ENCODE peak calls at places on chromosomes 12 and 14, in nine cellular contexts. N is nephron progenitor cell; C is astrocyte of the spinal cord; Y is osteoblast; I is CD8-positive, alpha-beta T cell; P is Calu3; X is adrenal gland; Z is heart right ventricle; Q is astrocyte. U is an unnamed sample.
A peak's percentile ranks its signal among the peaks of the same experiment; 100 is the strongest.

GRCh38 chr14:104400355-104400754 is 179.2 kb upstream of the C14orf180 start:
- DNase-seq in N (no peak), C (no peak), Y (no peak), I (no peak), P (no peak), X (peak; percentile 31), Z (no peak), Q (no peak), U (no peak)

GRCh38 chr12:59086124-59086523 is 165.8 kb upstream of the LRIG3 start:
- DNase-seq in N (no peak), C (no peak), Y (no peak), I (no peak), P (no peak), X (no peak), Z (no peak), Q (peak; percentile 59), U (no peak)

GRCh38 chr14:76313303-76313702 is 62.6 kb upstream of the ESRRB start:
- DNase-seq in N (no peak), C (no peak), Y (no peak), I (no peak), P (no peak), X (no peak), Z (no peak), Q (no peak), U (no peak)

GRCh38 chr14:94040247-94040646 is 14.1 kb downstream of the OTUB2 start:
- DNase-seq in N (no peak), C (no peak), Y (no peak), I (no peak), P (no peak), X (no peak), Z (no peak), Q (no peak), U (no peak)

GRCh38 chr12:116390656-116391335 is 113.3 kb upstream of the MED13L start:
- DNase-seq in N (no peak), C (no peak), Y (no peak), I (no peak), P (no peak), X (no peak), Z (no peak), Q (no peak), U (no peak)

GRCh38 chr12:27505124-27505523 is 18.9 kb upstream of the PPFIBP1 start:
- DNase-seq in N (no peak), C (peak; percentile 78), Y (peak; percentile 75), I (no peak), P (no peak), X (no peak), Z (no peak), Q (peak; percentile 79), U (no peak)

GRCh38 chr14:23432946-23433345 is 2.5 kb downstream of the MYH7 start:
- DNase-seq in N (no peak), C (no peak), Y (no peak), I (no peak), P (no peak), X (no peak), Z (no peak), Q (no peak), U (no peak)

GRCh38 chr14:99660006-99660566 is 15.2 kb downstream of the HHIPL1 start:
- DNase-seq in N (peak; percentile 41), C (no peak), Y (peak; percentile 81), I (no peak), P (no peak), X (no peak), Z (no peak), Q (no peak), U (no peak)

GRCh38 chr14:76101384-76101783 is 50.3 kb upstream of the GPATCH2L start:
- DNase-seq in N (no peak), C (no peak), Y (no peak), I (no peak), P (no peak), X (no peak), Z (no peak), Q (no peak), U (no peak)

GRCh38 chr12:18140969-18141368 is 51.0 kb upstream of the RERGL start:
- DNase-seq in N (no peak), C (no peak), Y (no peak), I (no peak), P (no peak), X (no peak), Z (no peak), Q (no peak), U (no peak)

GRCh38 chr12:63805704-63806672 is 26.3 kb downstream of the RXYLT1 start:
- DNase-seq in N (no peak), C (no peak), Y (no peak), I (no peak), P (no peak), X (no peak), Z (no peak), Q (no peak), U (no peak)

GRCh38 chr12:2640709-2641108 is 154.1 kb upstream of the FKBP4 start:
- DNase-seq in N (no peak), C (peak; percentile 94), Y (peak; percentile 99), I (no peak), P (peak; percentile 52), X (peak; percentile 84), Z (peak; percentile 46), Q (peak; percentile 97), U (no peak)

GRCh38 chr12:68327896-68328295 is 4.3 kb downstream of the MDM1 start:
- DNase-seq in N (no peak), C (no peak), Y (no peak), I (no peak), P (no peak), X (no peak), Z (no peak), Q (no peak), U (no peak)

GRCh38 chr12:1838223-1838993 is 18.0 kb downstream of the LRTM2 start:
- DNase-seq in N (no peak), C (peak; percentile 14), Y (peak; percentile 85), I (no peak), P (no peak), X (no peak), Z (no peak), Q (peak; percentile 7), U (no peak)

GRCh38 chr12:132197581-132198281 is 53.5 kb downstream of the NOC4L start:
- DNase-seq in N (no peak), C (no peak), Y (no peak), I (no peak), P (no peak), X (no peak), Z (peak; percentile 35), Q (no peak), U (no peak)

GRCh38 chr12:75650100-75650499 is 138.7 kb upstream of the KRR1 start:
- DNase-seq in N (no peak), C (no peak), Y (no peak), I (no peak), P (no peak), X (no peak), Z (no peak), Q (no peak), U (no peak)

GRCh38 chr12:122990561-122990960 is 10.1 kb downstream of the ARL6IP4 start:
- DNase-seq in N (no peak), C (no peak), Y (peak; percentile 73), I (no peak), P (no peak), X (no peak), Z (no peak), Q (no peak), U (no peak)

GRCh38 chr14:53570411-53571387 is 385.9 kb downstream of the BMP4 start:
- DNase-seq in N (no peak), C (no peak), Y (no peak), I (no peak), P (no peak), X (no peak), Z (no peak), Q (no peak), U (no peak)

GRCh38 chr14:43204816-43205215 is 1302.3 kb downstream of the FSCB start:
- DNase-seq in N (no peak), C (no peak), Y (no peak), I (no peak), P (no peak), X (no peak), Z (no peak), Q (no peak), U (no peak)

GRCh38 chr12:103736572-103736971 is 104.5 kb downstream of the NT5DC3 start:
- DNase-seq in N (no peak), C (no peak), Y (no peak), I (no peak), P (no peak), X (no peak), Z (no peak), Q (no peak), U (no peak)

GRCh38 chr12:43151406-43152080 is 400.5 kb downstream of the ADAMTS20 start:
- DNase-seq in N (no peak), C (no peak), Y (no peak), I (no peak), P (no peak), X (no peak), Z (no peak), Q (peak; percentile 78), U (no peak)

DNA sequence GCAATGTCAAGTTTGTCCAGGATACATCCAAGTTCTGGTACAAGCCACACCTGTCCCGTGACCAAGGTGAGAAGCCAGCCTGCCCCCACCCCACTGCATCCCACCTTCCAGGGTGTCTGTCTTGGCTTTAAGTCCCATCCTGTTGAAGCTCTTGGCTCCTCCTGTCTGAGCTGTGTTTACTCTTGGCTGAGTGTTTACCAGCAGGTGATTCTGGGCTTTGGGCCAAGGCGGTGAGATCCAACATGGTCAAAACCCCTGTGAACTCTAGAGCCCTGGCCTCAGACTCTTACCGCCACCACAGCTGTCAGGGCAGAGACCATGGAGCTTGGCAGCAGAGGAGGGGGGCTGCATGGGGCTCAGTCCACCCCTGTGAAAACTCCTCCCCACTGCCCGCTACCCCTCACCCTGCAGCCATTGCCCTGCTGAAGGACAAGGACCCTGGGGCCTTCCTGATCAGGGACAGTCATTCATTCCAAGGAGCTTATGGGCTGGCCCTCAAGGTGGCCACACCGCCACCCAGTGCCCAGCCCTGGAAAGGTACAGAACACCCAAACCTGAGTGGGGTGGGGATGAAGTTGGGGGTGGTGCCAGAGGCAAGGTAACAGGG is 11.6 kb downstream of the TNS2 start:
- DNase-seq in N (no peak), C (no peak), Y (peak; percentile 48), I (no peak), P (peak; percentile 63), X (peak; percentile 81), Z (no peak), Q (no peak), U (no peak)
- TF ChIP-seq CTCF in N (no peak), C (no peak), Y (no peak), I (no peak), P (no peak), X (peak; percentile 18), Z (no peak), Q (no peak), U (no peak)

GRCh38 chr14:90060312-90060964 is 1.4 kb upstream of the KCNK13 start:
- DNase-seq in N (peak; percentile 75), C (peak; percentile 48), Y (peak; percentile 96), I (no peak), P (peak; percentile 63), X (peak; percentile 64), Z (no peak), Q (peak; percentile 40), U (peak; percentile 65)
- TF ChIP-seq CTCF in N (peak; percentile 53), C (peak; percentile 60), Y (peak; percentile 39), I (peak; percentile 20), P (peak; percentile 26), X (peak; percentile 21), Z (peak; percentile 68), Q (no peak), U (peak; percentile 54)

GRCh38 chr12:29148958-29149690 is at the start of gene FAR2:
- DNase-seq in N (peak; percentile 58), C (peak; percentile 52), Y (peak; percentile 91), I (peak; percentile 15), P (peak; percentile 76), X (peak; percentile 76), Z (peak; percentile 49), Q (peak; percentile 18), U (peak; percentile 70)
- TF ChIP-seq CTCF in N (no peak), C (no peak), Y (no peak), I (no peak), P (no peak), X (no peak), Z (no peak), Q (no peak), U (no peak)

GRCh38 chr12:131001493-131001892 is 47.8 kb downstream of the ADGRD1 start:
- DNase-seq in N (no peak), C (no peak), Y (peak; percentile 78), I (no peak), P (no peak), X (no peak), Z (no peak), Q (no peak), U (no peak)
- TF ChIP-seq CTCF in N (no peak), C (no peak), Y (no peak), I (no peak), P (no peak), X (no peak), Z (no peak), Q (no peak), U (no peak)

U was measured in endothelial cell.